ENCODE peak calls at places on chromosomes 6 and 20, in seven cellular contexts. K, V, E, U, I, J and F are unnamed samples.
A peak's percentile ranks its signal among the peaks of the same experiment; 100 is the strongest.

GRCh38 chr6:57421503-57421902 is 104.1 kb downstream of the PRIM2 start:
- DNase-seq in K (no peak), V (no peak), E (peak; percentile 24), U (no peak), I (no peak), J (no peak), F (no peak)

GRCh38 chr20:5996765-5997164 is 46.3 kb downstream of the MCM8 start:
- DNase-seq in K (no peak), V (no peak), E (peak; percentile 40), U (no peak), I (no peak), J (no peak), F (no peak)

GRCh38 chr20:40279390-40279789 is 409.6 kb downstream of the MAFB start:
- DNase-seq in K (no peak), V (no peak), E (no peak), U (no peak), I (peak; percentile 61), J (peak; percentile 7), F (no peak)

GRCh38 chr6:56752009-56752408 is 109.3 kb upstream of the DST start:
- DNase-seq in K (no peak), V (no peak), E (no peak), U (no peak), I (no peak), J (no peak), F (no peak)

GRCh38 chr6:1385129-1386042 is 4.0 kb upstream of the FOXF2 start:
- DNase-seq in K (no peak), V (no peak), E (no peak), U (no peak), I (no peak), J (no peak), F (no peak)

GRCh38 chr6:167491403-167492095 is 166.7 kb downstream of the TTLL2 start:
- DNase-seq in K (no peak), V (no peak), E (no peak), U (no peak), I (no peak), J (no peak), F (no peak)

GRCh38 chr20:34512266-34512954 is 3.8 kb upstream of the DYNLRB1 start:
- DNase-seq in K (peak; percentile 59), V (no peak), E (no peak), U (no peak), I (no peak), J (no peak), F (no peak)

GRCh38 chr6:82843291-82843885 is 222.3 kb downstream of the UBE3D start:
- DNase-seq in K (no peak), V (no peak), E (no peak), U (no peak), I (no peak), J (no peak), F (no peak)

DNA sequence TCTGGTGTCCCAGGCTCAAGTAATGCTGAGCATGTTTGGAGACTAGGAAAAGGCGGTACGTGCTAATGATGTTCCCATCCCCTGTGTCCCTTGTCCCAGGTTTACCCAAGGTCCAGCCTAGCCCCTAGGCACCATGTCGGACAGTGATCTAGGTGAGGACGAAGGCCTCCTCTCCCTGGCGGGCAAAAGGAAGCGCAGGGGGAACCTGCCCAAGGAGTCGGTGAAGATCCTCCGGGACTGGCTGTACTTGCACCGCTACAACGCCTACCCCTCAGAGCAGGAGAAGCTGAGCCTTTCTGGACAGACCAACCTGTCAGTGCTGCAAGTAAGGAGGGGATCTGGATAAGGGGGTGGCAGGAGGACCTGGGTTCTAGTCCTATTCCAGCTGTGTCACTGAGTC is 5.2 kb downstream of the TGIF2 start:
- DNase-seq in K (no peak), V (no peak), E (no peak), U (no peak), I (no peak), J (no peak), F (no peak)
- H3K27me3 ChIP-seq in K (no peaks in the 10 kb centered on the region), V (no peaks in the 10 kb centered on the region), E (no peaks in the 10 kb centered on the region), U (no peaks in the 10 kb centered on the region), I (no peaks in the 10 kb centered on the region), J (no peaks in the 10 kb centered on the region), F (no peaks in the 10 kb centered on the region)

GRCh38 chr6:2918936-2919335 is 15.8 kb upstream of the SERPINB9 start:
- DNase-seq in K (no peak), V (no peak), E (no peak), U (no peak), I (no peak), J (no peak), F (no peak)
- TF ChIP-seq SIN3A in K (no peak), V (no peak), E (no peak), U (no peak), I (no peak), J (no peak), F (no peak)

DNA sequence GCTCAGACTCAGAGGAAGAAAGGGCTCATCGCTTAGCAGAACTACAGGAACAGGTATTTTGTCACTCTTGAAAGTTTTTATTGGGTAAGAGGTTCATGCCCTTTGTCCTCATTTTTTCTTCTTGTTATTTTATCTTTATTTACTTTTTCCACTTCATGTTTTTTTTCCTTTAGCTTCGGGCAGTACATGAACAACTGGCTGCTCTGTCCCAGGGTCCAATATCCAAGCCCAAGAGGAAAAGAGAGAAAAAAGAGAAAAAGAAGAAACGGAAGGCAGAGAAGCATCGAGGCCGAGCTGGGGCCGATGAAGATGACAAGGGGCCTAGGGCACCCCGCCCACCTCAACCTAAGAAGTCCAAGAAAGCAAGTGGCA is 9.5 kb downstream of the BRD2 start:
- DNase-seq in K (no peak), V (no peak), E (no peak), U (no peak), I (no peak), J (no peak), F (no peak)
- H3K27ac ChIP-seq in K (peak overlapping the region; percentile 3), V (no peak overlapping the region), E (no peak overlapping the region), U (no peak overlapping the region), I (no peak overlapping the region), J (no peak overlapping the region), F (peak overlapping the region; percentile 17)

GRCh38 chr6:10395171-10395945 is 19.5 kb downstream of the TFAP2A start:
- DNase-seq in K (no peak), V (no peak), E (no peak), U (no peak), I (no peak), J (no peak), F (no peak)
- H3K27me3 ChIP-seq in K (peaks cover 10% of the 10 kb centered on the region), V (peaks cover 93% of the 10 kb centered on the region), E (no peaks in the 10 kb centered on the region), U (no peaks in the 10 kb centered on the region), I (peaks cover 86% of the 10 kb centered on the region), J (no peaks in the 10 kb centered on the region), F (no peaks in the 10 kb centered on the region)

GRCh38 chr20:10507052-10507451 is 71.9 kb downstream of the SLX4IP start:
- DNase-seq in K (no peak), V (no peak), E (no peak), U (no peak), I (no peak), J (no peak), F (no peak)

GRCh38 chr20:10510216-10510615 is 75.1 kb downstream of the SLX4IP start:
- DNase-seq in K (no peak), V (no peak), E (no peak), U (no peak), I (no peak), J (no peak), F (no peak)

GRCh38 chr20:10508060-10508459 is 73.0 kb downstream of the SLX4IP start:
- DNase-seq in K (no peak), V (no peak), E (no peak), U (peak; percentile 93), I (no peak), J (no peak), F (no peak)

GRCh38 chr20:10509411-10509810 is 74.3 kb downstream of the SLX4IP start:
- DNase-seq in K (no peak), V (no peak), E (no peak), U (no peak), I (no peak), J (no peak), F (no peak)

DNA sequence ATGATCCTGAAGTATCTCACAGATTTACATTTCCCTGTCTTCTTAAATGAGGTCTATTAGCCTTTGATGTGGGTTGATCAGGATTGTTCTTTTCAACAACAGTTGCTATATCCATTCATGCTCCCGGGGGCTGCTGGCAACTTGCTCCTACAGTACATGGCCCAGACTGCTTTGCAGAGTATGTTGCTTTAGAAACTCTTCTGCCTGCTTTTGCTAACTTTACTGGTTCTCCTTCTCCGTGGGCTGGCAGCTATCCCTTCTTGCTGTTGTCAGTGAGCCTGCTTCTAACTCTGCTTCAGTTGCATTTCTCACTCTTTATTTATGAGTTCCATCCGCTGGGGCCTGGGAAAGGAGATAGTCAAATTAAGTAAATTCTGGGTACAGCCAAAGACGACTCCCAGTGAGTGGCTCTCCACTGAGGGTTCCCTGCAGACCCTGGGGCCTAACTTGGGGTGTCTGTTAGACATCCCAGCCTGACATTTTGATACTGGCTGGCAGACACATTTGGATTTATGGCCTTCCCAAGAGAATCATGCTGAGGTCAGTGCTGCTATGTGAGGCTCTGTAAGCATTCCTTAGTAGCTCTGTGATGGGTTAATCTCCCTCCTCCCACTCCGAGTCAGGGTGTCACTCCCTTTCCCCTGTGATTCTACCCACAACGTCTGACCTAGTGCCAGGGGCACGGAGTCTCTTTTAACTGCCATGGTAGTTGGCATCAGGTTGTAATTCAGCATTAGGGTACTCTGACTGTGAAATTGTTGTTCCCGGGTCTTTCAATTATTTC is 73.6 kb downstream of the SLX4IP start:
- DNase-seq in K (no peak), V (no peak), E (no peak), U (no peak), I (peak; percentile 53), J (no peak), F (no peak)
- TF ChIP-seq SIN3A in K (no peak), V (no peak), E (no peak), U (no peak), I (peak; percentile 15), J (no peak), F (no peak)

GRCh38 chr6:108633436-108633835 is 72.7 kb downstream of the FOXO3 start:
- DNase-seq in K (no peak), V (no peak), E (no peak), U (no peak), I (no peak), J (no peak), F (no peak)
- H3K27ac ChIP-seq in K (no peak overlapping the region), V (no peak overlapping the region), E (no peak overlapping the region), U (no peak overlapping the region), I (no peak overlapping the region), J (no peak overlapping the region), F (no peak overlapping the region)

GRCh38 chr6:137489410-137490371 is 4.5 kb downstream of the OLIG3 start:
- DNase-seq in K (no peak), V (no peak), E (no peak), U (no peak), I (peak; percentile 42), J (no peak), F (no peak)
- H3K27me3 ChIP-seq in K (peaks cover 7% of the 10 kb centered on the region), V (peaks cover 98% of the 10 kb centered on the region), E (peaks cover 38% of the 10 kb centered on the region), U (peaks cover 10% of the 10 kb centered on the region), I (peaks cover 56% of the 10 kb centered on the region), J (peaks cover 79% of the 10 kb centered on the region), F (peaks cover 20% of the 10 kb centered on the region)